ENCODE peak calls at places on chromosomes 4 and X, in seven cellular contexts. S is A549, U is GM23338, A is K562, T is HepG2, H is SK-N-SH, D is GM12878. K is an unnamed sample.

GRCh38 chr4:141158219-141158618 is 24.9 kb upstream of the RNF150 start:
- DNase-seq in S (peak; percentile 31), U (peak; percentile 64), A (peak; percentile 19), T (peak; percentile 31), H (peak; percentile 39), D (no peak), K (peak; percentile 33)

GRCh38 chrX:109472939-109473713 is 8.8 kb downstream of the GUCY2F start:
- DNase-seq in S (peak; percentile 21), U (peak; percentile 78), A (peak; percentile 3), T (peak; percentile 42), H (peak; percentile 1), D (no peak), K (peak; percentile 27)

GRCh38 chrX:43448688-43449087 is 207.4 kb upstream of the MAOA start:
- DNase-seq in S (no peak), U (no peak), A (no peak), T (no peak), H (no peak), D (no peak), K (no peak)

GRCh38 chr4:14169460-14169859 is 541.9 kb upstream of the BOD1L1 start:
- DNase-seq in S (peak; percentile 16), U (no peak), A (no peak), T (no peak), H (no peak), D (no peak), K (no peak)

GRCh38 chrX:72714471-72714916 is 388 bp upstream of the PHKA1 start:
- DNase-seq in S (peak; percentile 75), U (peak; percentile 64), A (no peak), T (peak; percentile 12), H (peak; percentile 66), D (no peak), K (peak; percentile 7)

GRCh38 chr4:2787230-2788100 is 5.4 kb upstream of the SH3BP2 start:
- DNase-seq in S (no peak), U (no peak), A (no peak), T (no peak), H (peak; percentile 33), D (peak; percentile 88), K (no peak)

GRCh38 chr4:48073567-48074103 is 57.1 kb downstream of the NIPAL1 start:
- DNase-seq in S (no peak), U (no peak), A (no peak), T (no peak), H (no peak), D (no peak), K (no peak)

GRCh38 chr4:104897297-104897645 is 249.4 kb upstream of the TET2 start:
- DNase-seq in S (no peak), U (no peak), A (no peak), T (no peak), H (no peak), D (no peak), K (no peak)

GRCh38 chrX:68883800-68884199 is 55.0 kb downstream of the EFNB1 start:
- DNase-seq in S (no peak), U (no peak), A (no peak), T (no peak), H (no peak), D (no peak), K (no peak)

GRCh38 chrX:107537815-107538214 is 88.4 kb downstream of the FRMPD3 start:
- DNase-seq in S (peak; percentile 66), U (peak; percentile 85), A (peak; percentile 38), T (peak; percentile 16), H (peak; percentile 21), D (no peak), K (peak; percentile 31)

GRCh38 chr4:105196523-105197145 is 50.0 kb downstream of the TET2 start:
- DNase-seq in S (peak; percentile 6), U (peak; percentile 36), A (no peak), T (no peak), H (no peak), D (peak; percentile 35), K (peak; percentile 6)

GRCh38 chr4:89509708-89510269 is 202.2 kb upstream of the GPRIN3 start:
- DNase-seq in S (no peak), U (no peak), A (no peak), T (no peak), H (no peak), D (peak; percentile 31), K (no peak)

GRCh38 chr4:17275836-17276235 is 236.1 kb downstream of the QDPR start:
- DNase-seq in S (no peak), U (no peak), A (no peak), T (no peak), H (no peak), D (no peak), K (no peak)

GRCh38 chrX:132564026-132564425 is 75.2 kb upstream of the MBNL3 start:
- DNase-seq in S (no peak), U (no peak), A (no peak), T (no peak), H (no peak), D (no peak), K (no peak)

GRCh38 chr4:127000846-127001245 is 631.9 kb upstream of the INTU start:
- DNase-seq in S (no peak), U (no peak), A (no peak), T (no peak), H (no peak), D (no peak), K (no peak)

GRCh38 chr4:123415977-123416376 is 19.4 kb downstream of the SPRY1 start:
- DNase-seq in S (no peak), U (no peak), A (peak; percentile 15), T (peak; percentile 82), H (no peak), D (no peak), K (no peak)

GRCh38 chr4:69546121-69546520 is 50.4 kb upstream of the UGT2B4 start:
- DNase-seq in S (no peak), U (no peak), A (no peak), T (no peak), H (no peak), D (no peak), K (no peak)

GRCh38 chr4:184807797-184808718 is 17.7 kb downstream of the ACSL1 start:
- DNase-seq in S (no peak), U (peak; percentile 91), A (no peak), T (peak; percentile 85), H (no peak), D (no peak), K (no peak)

DNA sequence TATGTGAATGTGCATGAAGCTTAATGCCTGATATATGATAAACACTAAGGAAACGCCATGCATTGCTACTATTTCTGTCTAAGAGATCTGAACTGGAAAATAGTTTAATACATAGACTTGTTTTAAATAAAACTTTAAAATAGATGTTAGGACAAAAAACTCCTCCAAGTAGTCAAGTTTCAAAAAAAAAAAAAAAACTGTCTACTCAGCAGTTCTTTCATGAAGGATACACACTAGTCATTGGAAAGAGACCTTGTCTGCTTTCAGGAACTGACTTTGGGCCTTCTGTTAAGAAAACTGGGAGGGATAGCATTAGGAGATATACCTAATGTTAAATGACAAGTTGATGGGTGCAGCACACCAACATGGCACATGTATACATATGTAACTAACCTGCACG is 138.4 kb downstream of the ANTXR2 start:
- DNase-seq in S (no peak), U (no peak), A (no peak), T (no peak), H (no peak), D (no peak), K (no peak)
- H3K4me3 ChIP-seq in S (no peak overlapping the region), U (no peak overlapping the region), A (no peak overlapping the region), T (no peak overlapping the region), H (no peak overlapping the region), D (no peak overlapping the region), K (no peak overlapping the region)

DNA sequence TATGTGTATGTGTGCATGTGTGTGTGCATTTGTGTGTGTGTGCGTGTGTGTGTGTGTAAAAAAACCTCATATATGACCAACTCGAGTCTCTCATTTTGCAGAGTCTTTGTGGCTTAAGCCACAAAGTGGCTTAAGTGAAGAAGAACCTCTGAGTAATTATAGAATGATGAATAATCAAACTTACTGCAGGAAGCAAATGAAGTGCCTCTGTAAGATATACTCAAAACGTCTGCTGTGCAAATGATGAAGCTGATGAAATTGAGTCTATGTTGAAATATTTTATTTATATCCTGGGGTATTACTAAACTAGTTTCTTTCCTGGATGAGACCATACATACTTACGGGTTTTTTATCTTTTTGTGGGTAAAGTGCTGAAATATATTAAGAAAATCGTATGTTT is 1198.7 kb downstream of the PCDH7 start:
- DNase-seq in S (no peak), U (no peak), A (no peak), T (no peak), H (no peak), D (no peak), K (no peak)
- H3K4me2 ChIP-seq in S (no peak overlapping the region), U (no peak overlapping the region), A (no peak overlapping the region), T (no peak overlapping the region), H (no peak overlapping the region), D (no peak overlapping the region), K (no peak overlapping the region)

GRCh38 chr4:1400191-1400805 is 5.9 kb downstream of the NKX1-1 start:
- DNase-seq in S (no peak), U (no peak), A (no peak), T (no peak), H (peak; percentile 21), D (no peak), K (no peak)
- TF ChIP-seq REST in S (no peak), U (no peak), A (no peak), T (no peak), H (no peak), D (no peak), K (no peak)

GRCh38 chr4:1364748-1365147 is 17.7 kb downstream of the UVSSA start:
- DNase-seq in S (no peak), U (no peak), A (no peak), T (no peak), H (no peak), D (no peak), K (no peak)
- H3K4me3 ChIP-seq in S (no peak overlapping the region), U (no peak overlapping the region), A (no peak overlapping the region), T (no peak overlapping the region), H (no peak overlapping the region), D (no peak overlapping the region), K (no peak overlapping the region)

GRCh38 chr4:156958276-156959074 is 13.1 kb downstream of the PDGFC start:
- DNase-seq in S (no peak), U (no peak), A (no peak), T (no peak), H (no peak), D (no peak), K (no peak)
- H3K4me2 ChIP-seq in S (no peak overlapping the region), U (no peak overlapping the region), A (no peak overlapping the region), T (no peak overlapping the region), H (peak overlapping the region; percentile 11), D (no peak overlapping the region), K (no peak overlapping the region)

DNA sequence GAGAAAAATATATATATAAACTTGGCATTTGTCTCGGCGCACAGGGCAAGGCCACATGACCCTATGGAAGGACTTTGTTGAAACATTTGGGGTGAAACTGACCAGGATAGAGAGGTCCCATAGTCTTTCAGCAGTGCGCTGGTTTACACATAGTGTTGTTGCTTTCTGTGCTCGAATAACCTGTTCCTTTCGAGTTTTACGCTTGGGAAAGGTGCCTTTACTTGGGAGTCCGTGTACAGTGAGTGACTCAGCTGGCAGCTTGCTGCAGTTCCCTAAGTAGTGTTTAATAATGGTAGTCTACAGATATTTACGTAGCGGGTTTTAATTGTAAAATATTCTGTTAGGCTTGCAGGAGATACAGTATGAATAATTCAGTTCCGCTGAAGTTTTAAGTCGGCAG is 578 bp downstream of the APOOL start:
- DNase-seq in S (peak; percentile 13), U (no peak), A (no peak), T (no peak), H (peak; percentile 6), D (no peak), K (no peak)
- TF ChIP-seq REST in S (no peak), U (no peak), A (no peak), T (no peak), H (no peak), D (no peak), K (no peak)